ENCODE peak calls at places on chromosomes 7 and 10, in nine cellular contexts. M, F, V, T, I, J, S, O and L are unnamed samples.

GRCh38 chr7:108103566-108104298 is 26.4 kb downstream of the LAMB4 start:
- DNase-seq in M (no peak), J (no peak), V (no peak), F (no peak), I (no peak), T (no peak), O (no peak), S (no peak), L (no peak)

GRCh38 chr7:88269606-88270005 is 37.1 kb downstream of the STEAP4 start:
- DNase-seq in S (no peak), F (no peak), T (no peak), O (no peak), V (no peak), I (no peak), J (no peak), M (no peak), L (no peak)

GRCh38 chr7:39810710-39811109 is 139.3 kb upstream of the CDK13 start:
- DNase-seq in O (peak), V (no peak), T (no peak), F (no peak), J (no peak), S (no peak), M (no peak), I (no peak), L (no peak)

GRCh38 chr7:20826243-20826642 is 39.6 kb upstream of the SP8 start:
- DNase-seq in I (no peak), S (no peak), J (no peak), M (no peak), F (no peak), V (no peak), T (no peak), O (no peak), L (no peak)

GRCh38 chr10:93406367-93407145 is 75.6 kb downstream of the MYOF start:
- DNase-seq in J (no peak), O (peak), M (no peak), I (no peak), S (no peak), V (no peak), F (no peak), T (no peak), L (no peak)

GRCh38 chr10:44775402-44775741 is 135.8 kb upstream of the TMEM72 start:
- DNase-seq in J (no peak), O (no peak), S (no peak), M (no peak), F (no peak), T (no peak), V (no peak), I (no peak), L (no peak)

GRCh38 chr10:114685456-114685855 is 27.4 kb upstream of the ABLIM1 start:
- DNase-seq in S (no peak), M (no peak), I (no peak), V (no peak), O (no peak), J (no peak), T (no peak), F (no peak), L (no peak)

GRCh38 chr10:22345301-22346086 is at the start of gene SPAG6:
- DNase-seq in S (peak), M (no peak), T (peak), F (peak), V (no peak), I (no peak), J (no peak), O (no peak), L (peak)

GRCh38 chr10:17200885-17201164 is 647 bp downstream of the TRDMT1 start:
- DNase-seq in O (peak), T (no peak), I (peak), F (peak), V (peak), M (peak), J (no peak), S (no peak), L (no peak)

GRCh38 chr7:159060440-159060839 is 84.2 kb downstream of the VIPR2 start:
- DNase-seq in S (no peak), T (no peak), J (no peak), M (no peak), O (no peak), F (no peak), I (no peak), V (no peak), L (peak)

GRCh38 chr10:127149613-127150081 is 46.7 kb downstream of the INSYN2A start:
- DNase-seq in F (no peak), S (no peak), I (no peak), M (no peak), V (no peak), T (no peak), O (no peak), J (no peak), L (no peak)

GRCh38 chr10:123522702-123523312 is 143.3 kb upstream of the GPR26 start:
- DNase-seq in V (no peak), S (peak), T (no peak), O (no peak), J (no peak), F (no peak), I (no peak), M (no peak), L (no peak)

GRCh38 chr10:11160982-11161554 is 143.4 kb downstream of the CELF2 start:
- DNase-seq in O (no peak), F (no peak), S (no peak), T (peak), I (no peak), J (no peak), M (no peak), V (no peak), L (no peak)

GRCh38 chr10:91493313-91493712 is 83.2 kb downstream of the HECTD2 start:
- DNase-seq in I (no peak), M (peak), J (no peak), T (no peak), F (no peak), S (peak), V (peak), O (peak), L (no peak)

GRCh38 chr10:130787252-130787651 is 524.3 kb downstream of the TCERG1L start:
- DNase-seq in S (no peak), I (no peak), V (no peak), O (no peak), J (no peak), F (no peak), M (no peak), T (no peak), L (no peak)

GRCh38 chr7:49623943-49624342 is 149.5 kb upstream of the VWC2 start:
- DNase-seq in I (no peak), S (no peak), M (no peak), F (no peak), O (no peak), J (no peak), V (no peak), T (no peak), L (no peak)

GRCh38 chr7:134458341-134458805 is 527 bp downstream of the AKR1B1 start:
- DNase-seq in T (peak), I (peak), S (peak), F (peak), V (peak), J (peak), O (peak), M (peak), L (no peak)

GRCh38 chr7:504221-505081 is 15.2 kb downstream of the PDGFA start:
- DNase-seq in J (no peak), T (no peak), O (no peak), M (no peak), S (no peak), F (no peak), I (no peak), V (no peak), L (peak)

GRCh38 chr7:77794000-77794399 is 4.2 kb downstream of the TMEM60 start:
- DNase-seq in I (no peak), S (no peak), M (no peak), J (no peak), T (no peak), F (no peak), O (peak), V (no peak), L (no peak)

GRCh38 chr10:104322416-104322782 is 15.9 kb downstream of the ITPRIP start:
- DNase-seq in I (no peak), V (no peak), J (no peak), S (no peak), M (no peak), F (peak), O (peak), T (no peak), L (peak)

GRCh38 chr7:144513332-144513731 is 109.8 kb upstream of the NOBOX start:
- DNase-seq in M (peak), J (no peak), V (peak), I (no peak), F (no peak), S (no peak), T (no peak), O (peak), L (no peak)

GRCh38 chr7:137544450-137545058 is 201.0 kb upstream of the PTN start:
- DNase-seq in V (no peak), M (no peak), O (no peak), F (no peak), T (no peak), I (no peak), S (no peak), J (no peak), L (no peak)